ENCODE peak calls at places on chromosomes 4 and X, in six cellular contexts. One of them, this sample, is unnamed.

GRCh38 chrX:25601323-25601722 is 536.8 kb upstream of the MAGEB18 start:
- DNase-seq in GM12878: no peak
- DNase-seq in A549: no peak
- DNase-seq in HepG2: no peak
- DNase-seq in H1: no peak
- DNase-seq in K562: no peak
- DNase-seq in this sample: no peak

GRCh38 chr4:47031713-47032404 is 492 bp downstream of the GABRB1 start:
- DNase-seq in GM12878: no peak
- DNase-seq in A549: no peak
- DNase-seq in HepG2: no peak
- DNase-seq in H1: no peak
- DNase-seq in K562: no peak
- DNase-seq in this sample: peak

GRCh38 chrX:71667328-71668247 is at the start of gene LOC101059915:
- DNase-seq in GM12878: no peak
- DNase-seq in A549: no peak
- DNase-seq in HepG2: no peak
- DNase-seq in H1: no peak
- DNase-seq in K562: peak
- DNase-seq in this sample: no peak

GRCh38 chr4:181007751-181008150 is 1235.5 kb upstream of the TENM3 start:
- DNase-seq in GM12878: no peak
- DNase-seq in A549: no peak
- DNase-seq in HepG2: no peak
- DNase-seq in H1: no peak
- DNase-seq in K562: no peak
- DNase-seq in this sample: no peak

GRCh38 chr4:43816107-43816506 is 632.5 kb downstream of the KCTD8 start:
- DNase-seq in GM12878: no peak
- DNase-seq in A549: no peak
- DNase-seq in HepG2: no peak
- DNase-seq in H1: no peak
- DNase-seq in K562: no peak
- DNase-seq in this sample: no peak

GRCh38 chrX:107718156-107718621 is 57.4 kb downstream of the TSC22D3 start:
- DNase-seq in GM12878: no peak
- DNase-seq in A549: peak
- DNase-seq in HepG2: peak
- DNase-seq in H1: no peak
- DNase-seq in K562: peak
- DNase-seq in this sample: peak

GRCh38 chrX:102043380-102043779 is 82.1 kb upstream of the TCEAL2 start:
- DNase-seq in GM12878: no peak
- DNase-seq in A549: no peak
- DNase-seq in HepG2: no peak
- DNase-seq in H1: no peak
- DNase-seq in K562: no peak
- DNase-seq in this sample: no peak

GRCh38 chrX:103687696-103688191 is 1.2 kb upstream of the MORF4L2 start:
- DNase-seq in GM12878: peak
- DNase-seq in A549: peak
- DNase-seq in HepG2: peak
- DNase-seq in H1: peak
- DNase-seq in K562: peak
- DNase-seq in this sample: peak

GRCh38 chr4:688695-689497 is at the start of gene SLC49A3:
- DNase-seq in GM12878: no peak
- DNase-seq in A549: no peak
- DNase-seq in HepG2: no peak
- DNase-seq in H1: no peak
- DNase-seq in K562: no peak
- DNase-seq in this sample: no peak

GRCh38 chr4:54971474-54971950 is 153.9 kb downstream of the KDR start:
- DNase-seq in GM12878: no peak
- DNase-seq in A549: peak
- DNase-seq in HepG2: peak
- DNase-seq in H1: no peak
- DNase-seq in K562: peak
- DNase-seq in this sample: peak

GRCh38 chr4:1200425-1201035 is 28.1 kb upstream of the SPON2 start:
- DNase-seq in GM12878: no peak
- DNase-seq in A549: no peak
- DNase-seq in HepG2: no peak
- DNase-seq in H1: no peak
- DNase-seq in K562: no peak
- DNase-seq in this sample: peak

GRCh38 chrX:17046478-17047097 is 100.1 kb downstream of the REPS2 start:
- DNase-seq in GM12878: peak
- DNase-seq in A549: peak
- DNase-seq in HepG2: peak
- DNase-seq in H1: peak
- DNase-seq in K562: peak
- DNase-seq in this sample: peak

GRCh38 chr4:10045481-10045880 is 24.2 kb upstream of the SLC2A9 start:
- DNase-seq in GM12878: no peak
- DNase-seq in A549: peak
- DNase-seq in HepG2: peak
- DNase-seq in H1: no peak
- DNase-seq in K562: no peak
- DNase-seq in this sample: no peak

GRCh38 chr4:70182517-70183167 is 12.9 kb upstream of the ODAM start:
- DNase-seq in GM12878: no peak
- DNase-seq in A549: no peak
- DNase-seq in HepG2: peak
- DNase-seq in H1: no peak
- DNase-seq in K562: no peak
- DNase-seq in this sample: no peak

GRCh38 chrX:56564921-56565861 is 1.8 kb downstream of the UBQLN2 start:
- DNase-seq in GM12878: no peak
- DNase-seq in A549: no peak
- DNase-seq in HepG2: peak
- DNase-seq in H1: no peak
- DNase-seq in K562: peak
- DNase-seq in this sample: peak

GRCh38 chr4:80074651-80075050 is 1.6 kb upstream of the ANTXR2 start:
- DNase-seq in GM12878: no peak
- DNase-seq in A549: no peak
- DNase-seq in HepG2: no peak
- DNase-seq in H1: no peak
- DNase-seq in K562: no peak
- DNase-seq in this sample: no peak

GRCh38 chr4:133151301-133151680 is 2.2 kb downstream of the PCDH10 start:
- DNase-seq in GM12878: no peak
- DNase-seq in A549: no peak
- DNase-seq in HepG2: no peak
- DNase-seq in H1: no peak
- DNase-seq in K562: no peak
- DNase-seq in this sample: no peak

GRCh38 chr4:125044886-125045285 is 269.9 kb upstream of the FAT4 start:
- DNase-seq in GM12878: no peak
- DNase-seq in A549: no peak
- DNase-seq in HepG2: no peak
- DNase-seq in H1: no peak
- DNase-seq in K562: no peak
- DNase-seq in this sample: peak

GRCh38 chrX:150692837-150693781 is at the start of gene MTMR1:
- DNase-seq in GM12878: no peak
- DNase-seq in A549: peak
- DNase-seq in HepG2: no peak
- DNase-seq in H1: no peak
- DNase-seq in K562: peak
- DNase-seq in this sample: peak

GRCh38 chr4:88605744-88606143 is 13.5 kb downstream of the HERC3 start:
- DNase-seq in GM12878: no peak
- DNase-seq in A549: no peak
- DNase-seq in HepG2: no peak
- DNase-seq in H1: no peak
- DNase-seq in K562: no peak
- DNase-seq in this sample: no peak

GRCh38 chr4:38160487-38161207 is 200.4 kb downstream of the PTTG2 start:
- DNase-seq in GM12878: peak
- DNase-seq in A549: peak
- DNase-seq in HepG2: peak
- DNase-seq in H1: no peak
- DNase-seq in K562: no peak
- DNase-seq in this sample: no peak

GRCh38 chr4:138090145-138090917 is 151.8 kb downstream of the SLC7A11 start:
- DNase-seq in GM12878: peak
- DNase-seq in A549: peak
- DNase-seq in HepG2: peak
- DNase-seq in H1: no peak
- DNase-seq in K562: peak
- DNase-seq in this sample: peak

GRCh38 chr4:62711575-62711974 is 1511.4 kb downstream of the ADGRL3 start:
- DNase-seq in GM12878: no peak
- DNase-seq in A549: no peak
- DNase-seq in HepG2: no peak
- DNase-seq in H1: no peak
- DNase-seq in K562: no peak
- DNase-seq in this sample: no peak

GRCh38 chr4:62706423-62706822 is 1506.3 kb downstream of the ADGRL3 start:
- DNase-seq in GM12878: no peak
- DNase-seq in A549: no peak
- DNase-seq in HepG2: no peak
- DNase-seq in H1: no peak
- DNase-seq in K562: no peak
- DNase-seq in this sample: no peak

DNA sequence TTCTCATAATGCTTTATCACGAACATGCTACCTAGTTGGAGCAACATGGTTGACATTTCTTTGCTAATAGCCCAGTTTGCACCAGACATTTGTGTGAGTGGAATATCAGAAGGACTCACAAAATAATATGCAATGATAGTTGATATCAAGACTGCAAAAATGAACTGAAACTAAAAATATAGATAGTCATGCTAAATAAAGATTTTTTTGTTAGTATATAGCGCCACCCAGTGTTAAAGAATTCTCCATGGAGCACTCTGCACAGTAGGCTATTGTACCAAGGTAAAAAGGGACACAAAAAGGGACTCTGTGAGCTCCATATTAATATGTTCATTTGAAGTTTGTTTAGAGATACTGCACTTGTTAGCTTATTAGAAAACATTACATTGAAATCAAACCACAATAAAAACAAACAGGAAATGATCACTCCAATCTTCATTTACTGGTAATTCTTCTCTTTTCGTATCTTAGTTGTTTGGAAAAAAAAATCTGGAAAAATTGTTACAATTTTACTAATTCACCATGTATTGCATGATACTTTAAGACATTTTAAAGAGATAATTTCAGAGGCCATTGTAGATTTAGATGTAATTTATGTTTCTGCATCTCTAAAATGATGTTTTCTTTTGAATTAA is 1509.6 kb downstream of the ADGRL3 start:
- DNase-seq in GM12878: no peak
- DNase-seq in A549: no peak
- DNase-seq in HepG2: peak
- DNase-seq in H1: no peak
- DNase-seq in K562: peak
- DNase-seq in this sample: peak
- TF ChIP-seq CHD2 in GM12878: no peak
- TF ChIP-seq CHD2 in A549: no peak
- TF ChIP-seq CHD2 in HepG2: no peak
- TF ChIP-seq CHD2 in H1: no peak
- TF ChIP-seq CHD2 in K562: no peak
- TF ChIP-seq CHD2 in this sample: no peak

DNA sequence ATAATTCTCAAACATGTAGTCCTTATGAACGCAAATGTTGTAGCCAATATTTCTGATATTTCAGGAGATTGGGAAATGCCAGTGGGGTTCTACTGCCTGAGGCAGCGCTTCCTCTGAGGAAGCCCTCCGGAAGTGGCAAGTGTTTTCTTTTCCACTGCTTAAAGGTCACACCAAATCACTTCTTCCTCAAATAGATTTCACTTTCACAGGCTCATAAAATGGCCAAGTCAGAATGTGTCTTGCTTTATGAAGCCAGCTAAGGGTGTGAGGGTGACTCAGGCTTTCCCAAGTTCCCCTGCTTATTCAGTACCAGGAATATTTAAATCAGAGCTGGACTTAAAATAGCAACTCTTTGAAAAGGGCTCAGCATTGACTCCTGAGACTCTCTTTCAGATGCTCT is 514.2 kb upstream of the DIPK2B start:
- DNase-seq in GM12878: peak
- DNase-seq in A549: no peak
- DNase-seq in HepG2: no peak
- DNase-seq in H1: no peak
- DNase-seq in K562: no peak
- DNase-seq in this sample: no peak
- TF ChIP-seq CHD2 in GM12878: no peak
- TF ChIP-seq CHD2 in A549: no peak
- TF ChIP-seq CHD2 in HepG2: no peak
- TF ChIP-seq CHD2 in H1: no peak
- TF ChIP-seq CHD2 in K562: no peak
- TF ChIP-seq CHD2 in this sample: no peak

DNA sequence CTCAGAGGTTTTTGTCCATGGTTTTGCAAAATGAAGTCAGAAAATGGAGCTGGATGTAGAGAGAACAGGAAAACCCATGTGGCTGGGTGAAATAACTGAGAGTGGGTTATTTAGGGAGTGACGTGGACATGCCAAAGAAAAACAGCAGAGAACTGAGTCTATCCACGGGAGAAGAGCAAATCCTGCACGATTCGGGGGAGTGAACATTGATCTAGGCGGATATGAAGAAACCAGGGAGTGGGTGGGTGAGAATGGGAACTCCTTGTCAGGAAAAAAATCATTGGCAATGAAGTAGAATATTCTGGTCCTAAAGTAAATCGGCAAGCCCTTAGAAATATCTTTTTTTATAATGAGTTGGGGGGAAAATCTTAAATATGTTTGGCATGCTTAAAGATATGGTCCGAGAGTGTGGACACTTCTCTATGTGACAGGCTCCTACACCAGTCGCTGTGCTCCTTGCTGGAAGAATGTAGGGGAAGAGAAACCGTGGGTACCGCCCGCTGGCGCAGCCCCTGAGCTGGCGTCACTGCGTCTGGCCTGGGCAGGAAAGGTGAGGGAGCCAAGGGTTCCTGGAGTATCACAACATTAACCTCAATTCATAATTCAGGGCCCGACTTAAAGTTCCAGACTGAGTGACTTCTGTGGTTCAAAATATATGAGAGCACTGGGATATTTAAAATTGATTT is 95.2 kb downstream of the GATB start:
- DNase-seq in GM12878: no peak
- DNase-seq in A549: no peak
- DNase-seq in HepG2: no peak
- DNase-seq in H1: no peak
- DNase-seq in K562: no peak
- DNase-seq in this sample: no peak
- TF ChIP-seq CHD2 in GM12878: no peak
- TF ChIP-seq CHD2 in A549: no peak
- TF ChIP-seq CHD2 in HepG2: no peak
- TF ChIP-seq CHD2 in H1: no peak
- TF ChIP-seq CHD2 in K562: no peak
- TF ChIP-seq CHD2 in this sample: no peak

DNA sequence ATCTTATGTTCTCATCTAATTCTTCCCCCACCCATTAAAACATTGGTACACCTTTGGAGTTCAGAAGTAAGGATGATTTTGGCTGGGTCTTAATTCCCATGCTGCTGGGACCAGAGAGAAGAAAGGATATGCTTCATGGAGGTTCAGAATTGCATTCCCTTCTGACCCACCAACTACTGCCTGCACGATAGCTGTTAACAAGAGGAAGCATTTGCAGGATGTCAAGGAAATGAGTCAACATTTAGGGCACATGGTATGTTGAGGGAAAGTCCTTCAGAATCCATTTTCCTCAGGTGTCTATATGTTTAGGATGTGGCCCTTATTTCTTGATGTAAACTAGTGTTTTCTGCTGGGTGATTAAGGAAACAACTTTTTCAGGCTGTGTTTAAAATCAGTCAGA is 95.4 kb upstream of the DDX3X start:
- DNase-seq in GM12878: no peak
- DNase-seq in A549: no peak
- DNase-seq in HepG2: no peak
- DNase-seq in H1: no peak
- DNase-seq in K562: peak
- DNase-seq in this sample: no peak
- TF ChIP-seq CHD2 in GM12878: no peak
- TF ChIP-seq CHD2 in A549: no peak
- TF ChIP-seq CHD2 in HepG2: no peak
- TF ChIP-seq CHD2 in H1: no peak
- TF ChIP-seq CHD2 in K562: no peak
- TF ChIP-seq CHD2 in this sample: no peak